ENCODE peak calls at places on chromosomes 2 and 18, in five cellular contexts. S is K562, F is fibroblast of lung, D is IMR-90, X is Karpas-422. O is an unnamed sample. For H4K20me1, the result is how much of the 10 kb centered on the place peaks cover.

GRCh38 chr2:100070078-100070477 is 72.3 kb downstream of the AFF3 start:
- DNase-seq in S (no peak), F (peak), D (peak), X (no peak), O (no peak)

GRCh38 chr2:131032393-131032836 is 60.8 kb downstream of the FAM168B start:
- DNase-seq in S (no peak), F (no peak), D (no peak), X (no peak), O (no peak)

GRCh38 chr2:241703128-241703604 is 1.3 kb downstream of the ING5 start:
- DNase-seq in S (no peak), F (peak), D (no peak), X (no peak), O (no peak)

GRCh38 chr2:207149253-207150213 is 16.2 kb downstream of the KLF7 start:
- DNase-seq in S (no peak), F (peak), D (peak), X (no peak), O (peak)

GRCh38 chr2:128369126-128369555 is 50.5 kb upstream of the HS6ST1 start:
- DNase-seq in S (no peak), F (no peak), D (peak), X (no peak), O (no peak)

GRCh38 chr18:73283788-73284187 is 416.0 kb upstream of the NETO1 start:
- DNase-seq in S (no peak), F (peak), D (peak), X (no peak), O (no peak)

GRCh38 chr2:62774555-62775366 is 69.2 kb downstream of the EHBP1 start:
- DNase-seq in S (peak), F (peak), D (peak), X (peak), O (peak)

GRCh38 chr2:11629215-11629614 is 40.8 kb downstream of the NTSR2 start:
- DNase-seq in S (no peak), F (no peak), D (no peak), X (no peak), O (no peak)

GRCh38 chr2:181104512-181105121 is 124.2 kb downstream of the UBE2E3 start:
- DNase-seq in S (no peak), F (peak), D (peak), X (peak), O (peak)

GRCh38 chr2:24360050-24360962 is at the start of gene ITSN2:
- DNase-seq in S (peak), F (peak), D (peak), X (peak), O (peak)

GRCh38 chr2:132473174-132473883 is 56.7 kb downstream of the GPR39 start:
- DNase-seq in S (no peak), F (no peak), D (no peak), X (peak), O (no peak)

GRCh38 chr2:12428324-12428723 is 288.4 kb upstream of the TRIB2 start:
- DNase-seq in S (no peak), F (no peak), D (peak), X (no peak), O (no peak)

GRCh38 chr2:224973112-224974016 is 68.9 kb downstream of the DOCK10 start:
- DNase-seq in S (no peak), F (no peak), D (no peak), X (no peak), O (peak)

GRCh38 chr2:236051803-236052202 is 116.4 kb downstream of the GBX2 start:
- DNase-seq in S (no peak), F (no peak), D (no peak), X (no peak), O (no peak)

DNA sequence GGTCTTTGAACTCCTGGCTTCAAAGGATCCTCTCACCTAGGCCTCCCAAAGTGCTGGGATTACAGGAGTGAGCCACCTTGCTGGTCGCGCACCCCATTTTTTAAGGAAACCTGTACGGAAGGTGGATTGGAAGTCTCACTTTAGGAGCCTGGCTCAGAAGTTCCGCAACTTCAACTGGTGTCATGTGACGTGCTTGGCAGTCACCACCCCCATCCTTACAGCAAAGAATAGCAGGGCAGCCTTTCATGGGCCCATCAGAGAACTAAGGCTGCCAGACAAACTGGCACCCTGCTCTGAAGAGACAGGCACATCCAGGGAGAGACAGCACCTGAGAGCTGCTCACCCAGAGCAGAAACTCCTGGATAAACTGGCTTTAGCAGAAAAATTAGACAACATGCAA is 3.3 kb upstream of the SLC66A2 start:
- DNase-seq in S (no peak), F (no peak), D (no peak), X (no peak), O (no peak)
- H3K27ac ChIP-seq in S (no peak), F (no peak), D (no peak), X (no peak), O (no peak)

GRCh38 chr2:9536504-9536903 is 19.1 kb downstream of the ADAM17 start:
- DNase-seq in S (no peak), F (no peak), D (no peak), X (no peak), O (no peak)

GRCh38 chr2:9533663-9534062 is 22.0 kb downstream of the ADAM17 start:
- DNase-seq in S (no peak), F (no peak), D (no peak), X (no peak), O (no peak)

GRCh38 chr2:9539530-9539929 is 16.1 kb downstream of the ADAM17 start:
- DNase-seq in S (no peak), F (peak), D (peak), X (peak), O (no peak)

GRCh38 chr2:9535177-9535576 is 20.5 kb downstream of the ADAM17 start:
- DNase-seq in S (no peak), F (no peak), D (no peak), X (no peak), O (no peak)

DNA sequence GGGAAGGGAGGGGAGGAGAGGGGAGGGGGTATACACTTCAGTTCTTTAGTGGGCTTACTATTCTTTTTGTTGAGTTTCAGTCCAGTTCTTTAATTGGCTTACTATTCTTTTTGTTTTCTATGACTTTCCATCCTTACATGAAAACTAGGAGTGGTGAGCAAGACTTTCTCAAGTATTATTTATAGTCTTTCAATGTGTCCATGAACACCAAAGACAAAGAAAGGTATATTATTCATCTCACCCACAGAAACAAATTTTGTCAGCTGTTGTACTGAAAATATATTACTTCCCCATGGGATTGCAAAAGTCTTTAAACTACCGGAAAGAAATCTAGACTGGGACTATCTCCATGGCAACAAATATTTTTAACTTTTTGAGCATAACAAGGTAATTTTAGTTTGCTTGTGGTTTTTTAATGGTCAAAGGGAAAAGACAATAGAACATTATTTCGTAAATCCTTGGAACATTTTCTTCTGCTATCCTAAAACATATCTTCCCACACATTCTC is 17.6 kb downstream of the ADAM17 start:
- DNase-seq in S (no peak), F (peak), D (peak), X (peak), O (no peak)
- H4K20me1 ChIP-seq in S (under half), F (under half), D (under half), X (under half), O (under half)

GRCh38 chr2:49004046-49004626 is 150.2 kb downstream of the FSHR start:
- DNase-seq in S (no peak), F (no peak), D (no peak), X (peak), O (peak)
- H3K27ac ChIP-seq in S (no peak), F (no peak), D (no peak), X (no peak), O (no peak)

GRCh38 chr2:169329669-169330554 is 32.4 kb downstream of the LRP2 start:
- DNase-seq in S (no peak), F (no peak), D (no peak), X (no peak), O (no peak)
- H4K20me1 ChIP-seq in S (under half), F (under half), D (under half), X (under half), O (under half)

GRCh38 chr2:56671973-56672569 is 488.3 kb downstream of the CCDC85A start:
- DNase-seq in S (no peak), F (no peak), D (no peak), X (no peak), O (no peak)

DNA sequence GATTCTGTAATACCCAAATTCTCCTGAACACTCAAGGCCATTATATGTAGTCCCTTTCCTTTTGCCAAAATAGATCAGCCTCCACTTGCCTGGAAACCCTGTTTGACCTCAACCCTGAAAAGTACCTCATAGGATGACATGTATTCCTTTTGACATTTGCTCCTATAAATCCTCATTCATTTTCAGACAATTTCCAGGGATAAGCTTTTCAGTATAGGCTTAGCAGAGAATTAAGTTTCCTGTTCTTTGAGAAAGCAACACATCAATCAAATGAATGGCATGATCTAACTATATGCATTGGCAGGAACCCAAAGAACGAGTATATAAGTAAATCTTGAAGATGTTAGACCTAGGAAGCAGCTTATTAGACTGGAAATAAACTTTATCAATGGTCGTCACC is 483.0 kb downstream of the CCDC85A start:
- DNase-seq in S (no peak), F (no peak), D (no peak), X (no peak), O (no peak)
- H3K27ac ChIP-seq in S (no peak), F (no peak), D (no peak), X (no peak), O (no peak)